ENCODE peak calls at places on chromosome 3, in ten cellular contexts. W is K562, B is SK-N-SH, X is PC-3, K is fibroblast of lung, V is MM.1S, Y is keratinocyte, O is H9, U is HCT116, G is neuronal stem cell. R is an unnamed sample.

GRCh38 chr3:184691397-184692131 is 20.3 kb downstream of the MAGEF1 start:
- DNase-seq in V (no peak), O (no peak), X (no peak), W (no peak), U (no peak), K (peak; percentile 51), Y (no peak), B (peak; percentile 57), G (no peak), R (no peak)

GRCh38 chr3:42139740-42140453 is 48.7 kb downstream of the TRAK1 start:
- DNase-seq in V (no peak), G (no peak), U (no peak), X (no peak), B (no peak), K (no peak), O (no peak), W (no peak), Y (no peak), R (no peak)

GRCh38 chr3:113746955-113747718 is at the start of gene ATP6V1A:
- DNase-seq in V (peak; percentile 81), K (no peak), Y (no peak), W (peak; percentile 77), B (peak; percentile 85), X (peak; percentile 18), O (peak; percentile 88), U (no peak), G (peak; percentile 52), R (peak; percentile 81)

GRCh38 chr3:51382076-51382745 is 2.9 kb upstream of the MANF start:
- DNase-seq in K (no peak), B (no peak), W (no peak), X (no peak), Y (no peak), U (no peak), V (no peak), G (no peak), O (peak; percentile 47), R (no peak)

GRCh38 chr3:124263168-124263567 is 271.2 kb upstream of the ROPN1 start:
- DNase-seq in K (peak; percentile 97), V (no peak), U (no peak), W (no peak), O (no peak), Y (peak; percentile 81), G (no peak), B (no peak), X (peak; percentile 93), R (no peak)

GRCh38 chr3:159458010-159458409 is 530.6 kb upstream of the IL12A start:
- DNase-seq in B (no peak), O (peak; percentile 35), V (no peak), K (peak; percentile 69), G (no peak), Y (peak; percentile 95), U (no peak), X (peak; percentile 98), W (no peak), R (peak; percentile 9)

GRCh38 chr3:122451371-122451770 is 35.5 kb upstream of the WDR5B start:
- DNase-seq in Y (no peak), W (no peak), K (no peak), B (no peak), O (no peak), X (no peak), U (no peak), V (no peak), G (no peak), R (no peak)

GRCh38 chr3:98553751-98554150 is 22.0 kb downstream of the GPR15 start:
- DNase-seq in K (no peak), O (no peak), V (no peak), W (no peak), G (no peak), X (no peak), B (no peak), Y (no peak), U (no peak), R (no peak)

GRCh38 chr3:119660474-119661150 is at the start of gene POPDC2:
- DNase-seq in X (no peak), Y (no peak), K (no peak), V (no peak), U (no peak), G (no peak), O (no peak), B (peak; percentile 75), W (no peak), R (no peak)

GRCh38 chr3:42518800-42519567 is 16.5 kb downstream of the VIPR1 start:
- DNase-seq in U (no peak), V (no peak), B (no peak), Y (no peak), G (no peak), K (no peak), W (peak; percentile 42), X (no peak), O (peak; percentile 76), R (peak; percentile 58)

GRCh38 chr3:110886514-110886913 is 185.1 kb upstream of the NECTIN3 start:
- DNase-seq in K (no peak), B (no peak), Y (no peak), U (no peak), G (peak; percentile 76), V (no peak), O (no peak), X (no peak), W (no peak), R (peak; percentile 86)

GRCh38 chr3:48478631-48479555 is 25.1 kb downstream of the SHISA5 start:
- DNase-seq in B (no peak), X (no peak), V (peak; percentile 89), W (no peak), U (no peak), O (no peak), Y (no peak), K (no peak), G (no peak), R (no peak)

GRCh38 chr3:8972614-8973013 is 9.3 kb upstream of the RAD18 start:
- DNase-seq in O (no peak), W (peak; percentile 89), X (peak; percentile 66), G (no peak), B (no peak), Y (no peak), K (peak; percentile 52), V (no peak), U (no peak), R (no peak)

GRCh38 chr3:134896696-134897095 is 101.6 kb downstream of the EPHB1 start:
- DNase-seq in G (no peak), B (no peak), X (no peak), U (no peak), W (no peak), K (no peak), O (no peak), V (no peak), Y (no peak), R (no peak)
- H2AFZ ChIP-seq in G (no peak overlapping the region), B (no peak overlapping the region), X (no peak overlapping the region), U (no peak overlapping the region), W (no peak overlapping the region), K (no peak overlapping the region), O (no peak overlapping the region), V (no peak overlapping the region), Y (no peak overlapping the region), R (no peak overlapping the region)

GRCh38 chr3:195240171-195240701 is 30.7 kb downstream of the XXYLT1 start:
- DNase-seq in U (no peak), X (no peak), V (no peak), O (no peak), B (no peak), G (no peak), K (no peak), W (no peak), Y (no peak), R (no peak)

GRCh38 chr3:195236801-195237570 is 34.0 kb downstream of the XXYLT1 start:
- DNase-seq in X (no peak), G (no peak), U (no peak), W (no peak), B (no peak), Y (no peak), V (no peak), O (no peak), K (no peak), R (no peak)

GRCh38 chr3:195239121-195239520 is 31.8 kb downstream of the XXYLT1 start:
- DNase-seq in U (no peak), X (no peak), B (no peak), K (no peak), W (no peak), Y (no peak), V (no peak), O (no peak), G (no peak), R (no peak)

GRCh38 chr3:195237981-195238625 is 32.9 kb downstream of the XXYLT1 start:
- DNase-seq in K (no peak), U (no peak), B (no peak), O (no peak), V (no peak), Y (no peak), X (no peak), G (no peak), W (no peak), R (no peak)

DNA sequence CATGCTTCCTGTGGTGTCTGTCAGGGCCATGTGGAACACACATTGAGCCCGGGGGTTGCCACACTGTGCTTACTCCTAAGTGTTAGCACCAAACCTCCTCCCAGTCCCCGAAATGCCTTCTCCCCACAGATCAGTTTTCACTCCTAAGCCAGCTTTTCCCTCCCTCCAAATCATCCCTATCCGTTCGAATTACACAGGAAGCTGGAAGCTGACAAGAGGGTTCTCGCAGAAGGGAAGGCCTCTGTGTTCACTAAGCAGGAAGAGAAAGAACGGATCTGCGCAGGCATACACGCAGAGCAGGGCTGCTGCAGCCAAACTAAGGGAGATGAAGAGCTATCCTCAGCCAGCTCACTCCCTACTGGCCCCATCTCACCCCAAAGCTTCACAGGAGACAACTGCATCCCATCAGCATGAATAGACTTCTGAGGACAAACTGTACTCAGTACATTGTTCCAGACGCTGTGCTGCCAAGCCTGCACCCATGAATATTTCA is 32.3 kb downstream of the XXYLT1 start:
- DNase-seq in W (no peak), K (peak; percentile 69), X (no peak), V (no peak), G (no peak), U (no peak), Y (no peak), O (peak; percentile 24), B (no peak), R (no peak)
- H2AFZ ChIP-seq in W (no peak overlapping the region), K (peak overlapping the region; percentile 57), X (no peak overlapping the region), V (no peak overlapping the region), G (no peak overlapping the region), U (no peak overlapping the region), Y (no peak overlapping the region), O (no peak overlapping the region), B (no peak overlapping the region), R (no peak overlapping the region)

GRCh38 chr3:187788984-187789857 is 44.0 kb upstream of the BCL6 start:
- DNase-seq in G (no peak), O (no peak), U (no peak), V (no peak), B (no peak), Y (no peak), K (no peak), W (no peak), X (no peak), R (no peak)
- H2AFZ ChIP-seq in G (no peak overlapping the region), O (no peak overlapping the region), U (no peak overlapping the region), V (no peak overlapping the region), B (no peak overlapping the region), Y (no peak overlapping the region), K (no peak overlapping the region), W (no peak overlapping the region), X (no peak overlapping the region), R (no peak overlapping the region)

DNA sequence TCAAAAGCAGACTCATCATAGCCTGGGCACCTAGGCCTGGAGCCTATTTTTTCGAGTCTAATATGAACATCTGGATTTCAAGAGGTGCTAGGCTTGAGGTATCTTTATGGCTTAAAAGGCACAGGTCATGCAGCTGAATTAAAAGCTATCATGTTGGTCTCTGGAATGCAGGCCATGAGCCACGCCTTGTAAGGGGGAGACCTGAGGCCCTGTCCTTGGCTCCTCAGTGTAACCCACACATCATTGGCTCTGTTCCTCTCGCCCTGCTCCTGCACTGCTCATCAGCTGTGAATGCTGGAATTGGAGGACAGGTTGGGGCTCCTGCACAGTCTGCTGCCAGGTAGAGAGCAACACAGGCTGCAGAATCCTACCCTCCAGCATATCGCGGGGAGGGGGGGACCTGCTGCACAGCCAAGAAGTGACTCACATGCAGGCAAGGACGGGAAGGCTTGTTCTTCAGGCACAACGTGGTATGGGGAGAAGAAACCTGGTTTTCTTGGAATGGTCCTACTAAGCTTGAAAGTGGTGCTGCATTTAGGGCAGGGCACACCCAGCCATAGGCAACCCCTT is 146.0 kb downstream of the CHST2 start:
- DNase-seq in X (peak; percentile 38), G (no peak), Y (peak; percentile 23), W (no peak), B (no peak), V (no peak), K (peak; percentile 20), O (no peak), U (no peak), R (no peak)
- H2AFZ ChIP-seq in X (no peak overlapping the region), G (no peak overlapping the region), Y (peak overlapping the region; percentile 43), W (no peak overlapping the region), B (no peak overlapping the region), V (no peak overlapping the region), K (no peak overlapping the region), O (no peak overlapping the region), U (no peak overlapping the region), R (no peak overlapping the region)

R was measured in neural progenitor cell.